ENCODE peak calls at places on chromosome 16, in five cellular contexts. R, D, M, A and Z are unnamed samples.

GRCh38 chr16:28133666-28134065 is 70.2 kb upstream of the GSG1L start:
- DNase-seq in D (no peak), A (no peak), M (no peak), R (no peak), Z (no peak)

GRCh38 chr16:67943619-67944503 is at the start of gene LCAT:
- DNase-seq in D (no peak), R (no peak), M (no peak), A (no peak), Z (no peak)

GRCh38 chr16:65123846-65124513 is 2.1 kb upstream of the CDH11 start:
- DNase-seq in R (no peak), D (peak; percentile 10), M (no peak), A (no peak), Z (no peak)

GRCh38 chr16:3274947-3275346 is 8.3 kb upstream of the ZNF263 start:
- DNase-seq in M (no peak), D (no peak), A (no peak), R (no peak), Z (no peak)

GRCh38 chr16:4689864-4690704 is 3.3 kb upstream of the NUDT16L1 start:
- DNase-seq in D (no peak), A (no peak), R (no peak), M (no peak), Z (no peak)

GRCh38 chr16:70588565-70588964 is 57.8 kb upstream of the IL34 start:
- DNase-seq in D (no peak), R (no peak), M (no peak), A (no peak), Z (no peak)

GRCh38 chr16:55508941-55509920 is at the start of gene LPCAT2:
- DNase-seq in R (peak; percentile 70), A (peak; percentile 91), M (peak; percentile 84), D (peak; percentile 88), Z (peak; percentile 93)

GRCh38 chr16:25014500-25015147 is 545 bp downstream of the ARHGAP17 start:
- DNase-seq in R (no peak), D (peak; percentile 45), M (peak; percentile 33), A (peak; percentile 74), Z (no peak)

GRCh38 chr16:48862087-48862532 is 252.1 kb upstream of the N4BP1 start:
- DNase-seq in A (no peak), R (peak; percentile 33), D (no peak), M (no peak), Z (no peak)

GRCh38 chr16:48330133-48330846 is 54.9 kb downstream of the SIAH1 start:
- DNase-seq in D (no peak), R (no peak), A (no peak), M (no peak), Z (no peak)

GRCh38 chr16:27374794-27375499 is 27.0 kb upstream of the IL21R start:
- DNase-seq in D (peak; percentile 81), R (no peak), A (peak; percentile 70), M (peak; percentile 53), Z (peak; percentile 87)

GRCh38 chr16:66959645-66960177 is 1.4 kb upstream of the CES3 start:
- DNase-seq in M (no peak), R (no peak), A (no peak), D (no peak), Z (no peak)

GRCh38 chr16:9908613-9909012 is 273.6 kb downstream of the GRIN2A start:
- DNase-seq in M (no peak), A (no peak), D (no peak), R (no peak), Z (no peak)

GRCh38 chr16:21083729-21084268 is 66.8 kb downstream of the DNAH3 start:
- DNase-seq in A (peak; percentile 80), D (peak; percentile 72), R (no peak), M (peak; percentile 68), Z (peak; percentile 50)

GRCh38 chr16:24539850-24540484 is 601 bp downstream of the RBBP6 start:
- DNase-seq in M (peak; percentile 47), R (no peak), D (peak; percentile 54), A (peak; percentile 55), Z (no peak)

GRCh38 chr16:77974883-77975282 is 47.5 kb upstream of the CLEC3A start:
- DNase-seq in M (no peak), R (no peak), A (peak; percentile 69), D (peak; percentile 46), Z (no peak)

GRCh38 chr16:1156111-1156982 is 3.4 kb downstream of the CACNA1H start:
- DNase-seq in R (no peak), M (no peak), A (no peak), D (no peak), Z (no peak)

GRCh38 chr16:21260870-21261791 is 17.0 kb downstream of the CRYM start:
- DNase-seq in M (peak; percentile 9), R (no peak), D (no peak), A (no peak), Z (peak; percentile 64)